ENCODE peak calls at places on chromosomes 7 and 10, in eight cellular contexts. I, F, J, V, X, E, W and Q are unnamed samples. For H3K4me1, the result is how much of the 10 kb centered on the place peaks cover.

GRCh38 chr7:131008840-131009651 is 275.0 kb upstream of the KLF14 start:
- DNase-seq in I (no peak), F (no peak), J (no peak), V (no peak), X (no peak), E (no peak), W (peak), Q (no peak)

GRCh38 chr10:48882881-48883280 is 56.8 kb downstream of the LRRC18 start:
- DNase-seq in I (no peak), F (no peak), J (no peak), V (no peak), X (no peak), E (no peak), W (no peak), Q (no peak)

GRCh38 chr10:84179059-84179710 is 5.6 kb downstream of the GPR15LG start:
- DNase-seq in I (no peak), F (no peak), J (peak), V (peak), X (no peak), E (no peak), W (peak), Q (no peak)

GRCh38 chr10:119826777-119827176 is 45.9 kb downstream of the MCMBP start:
- DNase-seq in I (no peak), F (no peak), J (no peak), V (no peak), X (no peak), E (no peak), W (no peak), Q (no peak)

GRCh38 chr7:151256410-151257045 is 8.0 kb upstream of the SMARCD3 start:
- DNase-seq in I (no peak), F (no peak), J (no peak), V (no peak), X (no peak), E (no peak), W (no peak), Q (no peak)

GRCh38 chr10:79347894-79348639 is 798 bp downstream of the PPIF start:
- DNase-seq in I (peak), F (peak), J (peak), V (peak), X (no peak), E (peak), W (peak), Q (peak)

GRCh38 chr10:93334901-93335312 is 147.2 kb downstream of the MYOF start:
- DNase-seq in I (no peak), F (no peak), J (no peak), V (peak), X (no peak), E (no peak), W (peak), Q (no peak)

GRCh38 chr10:118241229-118242137 is 100.6 kb downstream of the FAM204A start:
- DNase-seq in I (peak), F (peak), J (peak), V (peak), X (peak), E (peak), W (peak), Q (peak)

GRCh38 chr10:121662945-121663917 is 65.0 kb upstream of the FGFR2 start:
- DNase-seq in I (no peak), F (no peak), J (no peak), V (no peak), X (no peak), E (peak), W (no peak), Q (no peak)

GRCh38 chr10:87930929-87931835 is 67.8 kb downstream of the PTEN start:
- DNase-seq in I (no peak), F (no peak), J (no peak), V (no peak), X (no peak), E (no peak), W (no peak), Q (no peak)

GRCh38 chr10:48796846-48797245 is 112.2 kb downstream of the WDFY4 start:
- DNase-seq in I (no peak), F (no peak), J (no peak), V (no peak), X (no peak), E (no peak), W (no peak), Q (no peak)

GRCh38 chr7:156522801-156523200 is 117.8 kb upstream of the RNF32 start:
- DNase-seq in I (no peak), F (no peak), J (no peak), V (no peak), X (no peak), E (no peak), W (no peak), Q (no peak)

GRCh38 chr7:55048221-55048859 is 29.5 kb downstream of the EGFR start:
- DNase-seq in I (no peak), F (no peak), J (no peak), V (peak), X (no peak), E (peak), W (no peak), Q (no peak)

GRCh38 chr7:136140469-136140868 is 163.3 kb upstream of the MTPN start:
- DNase-seq in I (no peak), F (no peak), J (no peak), V (no peak), X (no peak), E (no peak), W (no peak), Q (no peak)

GRCh38 chr7:155856656-155857055 is 44.4 kb upstream of the SHH start:
- DNase-seq in I (no peak), F (no peak), J (no peak), V (no peak), X (no peak), E (peak), W (no peak), Q (no peak)

GRCh38 chr10:2886662-2887061 is 180.7 kb upstream of the PFKP start:
- DNase-seq in I (no peak), F (no peak), J (no peak), V (no peak), X (no peak), E (no peak), W (no peak), Q (no peak)

GRCh38 chr10:117718970-117719369 is 176.4 kb downstream of the EMX2 start:
- DNase-seq in I (no peak), F (no peak), J (no peak), V (peak), X (no peak), E (no peak), W (no peak), Q (no peak)

GRCh38 chr10:26410356-26410755 is 27.8 kb upstream of the APBB1IP start:
- DNase-seq in I (no peak), F (no peak), J (no peak), V (no peak), X (no peak), E (no peak), W (no peak), Q (no peak)

GRCh38 chr10:100744136-100744979 is 1.0 kb upstream of the PAX2 start:
- DNase-seq in I (no peak), F (no peak), J (no peak), V (no peak), X (no peak), E (no peak), W (no peak), Q (peak)

GRCh38 chr7:5248201-5248885 is 34.4 kb upstream of the SLC29A4 start:
- DNase-seq in I (peak), F (no peak), J (peak), V (peak), X (no peak), E (peak), W (no peak), Q (no peak)

GRCh38 chr10:4807803-4808507 is 18.1 kb upstream of the AKR1E2 start:
- DNase-seq in I (no peak), F (no peak), J (no peak), V (no peak), X (no peak), E (no peak), W (peak), Q (no peak)

GRCh38 chr10:81843042-81843441 is 32.0 kb upstream of the NRG3 start:
- DNase-seq in I (no peak), F (no peak), J (no peak), V (no peak), X (no peak), E (no peak), W (no peak), Q (no peak)

GRCh38 chr10:16995867-16996529 is 133.6 kb downstream of the CUBN start:
- DNase-seq in I (no peak), F (no peak), J (no peak), V (no peak), X (no peak), E (no peak), W (peak), Q (no peak)

GRCh38 chr10:44908936-44909335 is 2.2 kb upstream of the TMEM72 start:
- DNase-seq in I (no peak), F (no peak), J (no peak), V (no peak), X (no peak), E (peak), W (no peak), Q (no peak)

GRCh38 chr10:127990846-127991542 is 84.1 kb downstream of the PTPRE start:
- DNase-seq in I (no peak), F (no peak), J (no peak), V (peak), X (no peak), E (no peak), W (peak), Q (peak)

GRCh38 chr7:105046414-105046813 is 32.4 kb downstream of the KMT2E start:
- DNase-seq in I (no peak), F (no peak), J (no peak), V (no peak), X (no peak), E (no peak), W (peak), Q (no peak)

GRCh38 chr10:99809481-99809880 is 27.0 kb downstream of the ABCC2 start:
- DNase-seq in I (no peak), F (no peak), J (no peak), V (no peak), X (no peak), E (no peak), W (no peak), Q (no peak)

GRCh38 chr10:120262857-120263547 is 194.0 kb upstream of the PLPP4 start:
- DNase-seq in I (no peak), F (no peak), J (no peak), V (no peak), X (no peak), E (no peak), W (peak), Q (no peak)

GRCh38 chr10:91462423-91462822 is 52.3 kb downstream of the HECTD2 start:
- DNase-seq in I (no peak), F (no peak), J (no peak), V (no peak), X (no peak), E (no peak), W (peak), Q (no peak)

GRCh38 chr7:124996778-124997177 is 67.2 kb upstream of the POT1 start:
- DNase-seq in I (no peak), F (no peak), J (no peak), V (no peak), X (peak), E (no peak), W (peak), Q (no peak)

GRCh38 chr10:92559051-92559450 is 14.8 kb downstream of the IDE start:
- DNase-seq in I (no peak), F (no peak), J (no peak), V (no peak), X (no peak), E (no peak), W (no peak), Q (no peak)

GRCh38 chr7:82729172-82730030 is 285.8 kb upstream of the CACNA2D1 start:
- DNase-seq in I (no peak), F (no peak), J (no peak), V (peak), X (peak), E (no peak), W (peak), Q (no peak)

GRCh38 chr10:100930368-100930767 is 17.6 kb downstream of the SLF2 start:
- DNase-seq in I (no peak), F (no peak), J (no peak), V (no peak), X (no peak), E (no peak), W (no peak), Q (no peak)

GRCh38 chr10:43682956-43683355 is 34.3 kb upstream of the ZNF32 start:
- DNase-seq in I (no peak), F (no peak), J (no peak), V (no peak), X (no peak), E (no peak), W (peak), Q (no peak)

DNA sequence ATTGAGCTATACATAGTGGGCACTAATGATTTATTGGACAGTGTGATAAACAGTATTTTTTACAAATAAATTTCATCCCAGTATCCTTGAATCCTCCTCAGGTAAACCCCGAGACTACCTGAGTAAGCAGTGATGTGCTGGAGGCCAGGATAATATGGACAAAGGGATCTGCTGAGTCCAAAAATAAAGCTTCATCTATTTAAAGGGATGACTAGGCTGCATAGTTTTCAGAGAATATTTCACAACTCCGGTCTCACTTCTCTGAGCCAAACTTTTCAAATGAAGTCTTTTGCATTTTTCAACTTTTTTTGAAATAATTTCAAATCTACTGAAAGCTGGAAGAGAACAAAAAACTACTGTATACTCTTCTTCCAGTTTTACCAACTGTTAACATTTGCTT is 2.5 kb downstream of the ACTR3B start:
- DNase-seq in I (no peak), F (no peak), J (no peak), V (no peak), X (no peak), E (no peak), W (peak), Q (no peak)
- H3K4me3 ChIP-seq in I (no peak), F (no peak), J (no peak), V (no peak), X (no peak), E (no peak), W (no peak), Q (peak)

DNA sequence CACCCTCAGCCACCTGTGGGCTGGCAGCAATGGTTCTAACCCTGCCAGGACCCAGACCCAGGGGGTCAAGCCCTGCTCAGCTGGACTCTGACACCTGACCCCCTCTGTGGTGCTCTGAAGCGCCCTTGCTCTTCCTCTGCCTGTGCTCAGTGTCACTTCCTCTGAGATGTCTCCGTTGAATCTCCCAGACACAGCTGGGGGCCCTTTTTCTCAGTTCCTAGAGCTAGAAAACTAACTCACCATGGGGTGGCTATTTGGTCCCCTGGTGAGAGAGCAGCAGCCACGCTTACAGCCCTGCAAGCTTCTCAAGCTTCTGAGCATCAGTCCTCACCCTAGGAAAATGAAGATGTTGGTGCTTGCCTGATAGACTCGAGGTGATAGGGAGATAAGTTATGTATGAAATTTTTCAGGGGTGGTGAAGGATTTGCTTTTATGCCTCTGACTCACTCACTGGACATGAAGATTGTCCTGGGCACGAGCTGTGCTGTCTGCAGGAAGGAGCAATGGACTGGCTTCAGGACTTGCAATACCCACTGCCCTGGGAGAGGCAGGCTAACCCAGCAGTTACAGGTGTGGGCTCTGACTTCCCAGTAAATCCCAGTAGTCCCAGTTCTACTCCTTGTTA is 29.6 kb downstream of the COL13A1 start:
- DNase-seq in I (no peak), F (no peak), J (no peak), V (no peak), X (no peak), E (no peak), W (peak), Q (no peak)
- H3K27ac ChIP-seq in I (no peak), F (no peak), J (no peak), V (no peak), X (no peak), E (no peak), W (no peak), Q (no peak)

GRCh38 chr10:35352508-35352907 is 16.2 kb downstream of the CCNY start:
- DNase-seq in I (no peak), F (no peak), J (no peak), V (no peak), X (no peak), E (no peak), W (no peak), Q (no peak)

GRCh38 chr10:35355971-35356724 is 19.8 kb downstream of the CCNY start:
- DNase-seq in I (no peak), F (no peak), J (no peak), V (no peak), X (no peak), E (no peak), W (no peak), Q (peak)

GRCh38 chr10:35352097-35352496 is 15.8 kb downstream of the CCNY start:
- DNase-seq in I (no peak), F (no peak), J (no peak), V (no peak), X (no peak), E (no peak), W (no peak), Q (no peak)

GRCh38 chr10:35353399-35353798 is 17.1 kb downstream of the CCNY start:
- DNase-seq in I (no peak), F (no peak), J (no peak), V (no peak), X (no peak), E (no peak), W (no peak), Q (no peak)

DNA sequence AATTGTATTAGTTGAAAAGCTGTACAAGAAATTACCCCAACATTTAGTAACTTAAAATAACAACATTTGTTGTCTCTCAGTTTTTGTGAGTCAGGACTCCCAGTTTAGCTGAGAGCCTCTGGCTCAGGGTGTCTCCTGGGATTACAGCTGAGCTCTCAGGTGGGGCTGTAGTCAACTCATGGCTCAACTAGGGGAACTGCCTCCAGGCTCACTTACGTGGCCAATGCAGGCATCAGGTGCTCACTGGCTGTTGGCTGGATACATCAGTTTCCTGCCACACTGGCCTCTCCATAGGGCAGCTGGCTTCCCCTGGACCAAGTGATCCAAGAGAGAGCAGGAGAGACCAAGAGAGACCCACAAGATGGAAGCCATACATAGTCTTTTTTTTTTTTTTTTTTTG is 17.5 kb downstream of the CCNY start:
- DNase-seq in I (no peak), F (no peak), J (no peak), V (no peak), X (no peak), E (no peak), W (no peak), Q (no peak)
- H3K4me1 ChIP-seq in I (half or more), F (under half), J (under half), V (under half), X (under half), E (under half), W (under half), Q (under half)

GRCh38 chr7:71130280-71130679 is 1.7 kb upstream of the GALNT17 start:
- DNase-seq in I (no peak), F (no peak), J (no peak), V (no peak), X (no peak), E (no peak), W (no peak), Q (no peak)

GRCh38 chr7:71133232-71133622 is 1.3 kb downstream of the GALNT17 start:
- DNase-seq in I (no peak), F (no peak), J (no peak), V (no peak), X (no peak), E (no peak), W (peak), Q (no peak)

GRCh38 chr7:71131753-71132520 is at the start of gene GALNT17:
- DNase-seq in I (peak), F (no peak), J (no peak), V (peak), X (no peak), E (no peak), W (peak), Q (no peak)

GRCh38 chr7:71132521-71133231 is 732 bp downstream of the GALNT17 start:
- DNase-seq in I (peak), F (no peak), J (no peak), V (peak), X (no peak), E (no peak), W (peak), Q (no peak)

DNA sequence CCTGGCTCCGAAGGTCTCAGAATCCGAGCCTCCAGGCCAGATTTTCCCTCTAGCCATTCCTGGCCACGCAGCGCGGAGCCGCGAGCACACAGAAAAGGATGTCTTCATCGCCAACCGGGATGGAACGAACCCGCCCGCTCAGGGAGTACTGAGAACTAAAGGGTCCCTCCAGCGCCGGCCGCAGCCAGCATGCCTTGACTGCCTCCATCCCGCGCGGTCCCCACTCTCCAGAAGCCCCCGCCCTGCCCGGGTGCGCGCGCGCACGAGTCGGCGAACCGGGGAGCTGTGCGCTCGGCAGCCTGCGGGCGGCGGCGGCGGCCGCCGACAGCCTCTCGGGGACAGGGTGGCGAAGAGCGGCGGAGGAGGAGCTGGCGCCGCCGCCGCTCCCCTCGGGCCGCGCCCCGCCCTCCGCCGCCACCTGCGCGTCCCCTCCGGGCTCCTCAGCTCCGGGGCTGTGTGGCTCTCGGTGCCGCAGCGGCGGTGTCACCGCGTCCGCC is 640 bp upstream of the GALNT17 start:
- DNase-seq in I (peak), F (no peak), J (peak), V (peak), X (no peak), E (peak), W (peak), Q (no peak)
- H3K4me3 ChIP-seq in I (peak), F (no peak), J (peak), V (peak), X (no peak), E (peak), W (no peak), Q (no peak)